ENCODE peak calls at places on chromosome 17, in four cellular contexts. E is ovary, R is astrocyte, S is lung. Q is an unnamed sample.

GRCh38 chr17:3401786-3402185 is 3.6 kb upstream of the OR1E1 start:
- DNase-seq in E (no peak), S (no peak), R (no peak), Q (no peak)

GRCh38 chr17:61386251-61386650 is 13.4 kb upstream of the TBX2 start:
- DNase-seq in S (no peak), R (no peak), E (no peak), Q (no peak)

GRCh38 chr17:77893144-77894044 is 65.1 kb upstream of the TNRC6C start:
- DNase-seq in R (no peak), S (no peak), E (no peak), Q (no peak)

GRCh38 chr17:82287849-82288601 is 14.5 kb upstream of the CSNK1D start:
- DNase-seq in E (peak; percentile 77), R (peak; percentile 56), S (peak; percentile 88), Q (peak; percentile 89)

GRCh38 chr17:7021993-7022778 is 664 bp upstream of the BCL6B start:
- DNase-seq in S (peak; percentile 77), E (peak; percentile 84), R (no peak), Q (peak; percentile 75)

GRCh38 chr17:78374631-78375274 is 3.7 kb upstream of the PGS1 start:
- DNase-seq in S (no peak), E (no peak), R (peak; percentile 89), Q (no peak)

GRCh38 chr17:4440690-4441686 is 7.2 kb downstream of the SPNS3 start:
- DNase-seq in S (no peak), R (no peak), E (no peak), Q (no peak)

GRCh38 chr17:40362696-40363479 is 1.6 kb downstream of the GJD3 start:
- DNase-seq in S (peak; percentile 80), R (peak; percentile 53), E (peak; percentile 45), Q (peak; percentile 83)

GRCh38 chr17:15919466-15919865 is 25.5 kb upstream of the ADORA2B start:
- DNase-seq in R (no peak), S (no peak), E (no peak), Q (no peak)

GRCh38 chr17:34771891-34772290 is 189.4 kb downstream of the CCT6B start:
- DNase-seq in R (no peak), S (no peak), E (no peak), Q (no peak)

GRCh38 chr17:36947922-36948716 is 635 bp upstream of the AATF start:
- DNase-seq in R (no peak), E (no peak), S (no peak), Q (no peak)

GRCh38 chr17:59496178-59496577 is 69.2 kb upstream of the DHX40 start:
- DNase-seq in S (no peak), R (no peak), E (no peak), Q (peak; percentile 9)

GRCh38 chr17:40791808-40792436 is 7.8 kb downstream of the KRT28 start:
- DNase-seq in S (no peak), R (peak; percentile 24), E (no peak), Q (no peak)

GRCh38 chr17:78020717-78021108 is 62.2 kb downstream of the TNRC6C start:
- DNase-seq in E (no peak), S (no peak), R (no peak), Q (no peak)

GRCh38 chr17:48579738-48580543 is 1.8 kb upstream of the HOXB4 start:
- DNase-seq in E (no peak), R (peak; percentile 44), S (no peak), Q (no peak)